ENCODE peak calls at places on chromosomes 4 and X, in ten cellular contexts. X, T, D, P, N, A, E, F, B and O are unnamed samples.

GRCh38 chr4:6134612-6135220 is 65.6 kb downstream of the JAKMIP1 start:
- DNase-seq in F (no peak), N (peak; percentile 11), B (peak; percentile 32), E (peak; percentile 74), D (peak; percentile 51), T (peak; percentile 3), P (peak; percentile 47), A (peak; percentile 75), X (no peak), O (no peak)

GRCh38 chr4:54400802-54401201 is 171.7 kb downstream of the PDGFRA start:
- DNase-seq in N (no peak), T (peak; percentile 92), E (no peak), D (no peak), F (peak; percentile 61), B (peak; percentile 84), P (no peak), A (no peak), X (no peak), O (no peak)

GRCh38 chr4:164204434-164204833 is 549.5 kb upstream of the SMIM31 start:
- DNase-seq in X (peak; percentile 33), D (peak; percentile 16), F (peak; percentile 13), N (peak; percentile 67), P (no peak), A (no peak), B (peak; percentile 92), E (no peak), T (peak; percentile 46), O (no peak)

GRCh38 chr4:176340871-176341685 is 21.3 kb downstream of the SPCS3 start:
- DNase-seq in D (no peak), B (peak; percentile 52), X (no peak), A (peak; percentile 36), P (peak; percentile 63), T (peak; percentile 72), N (peak; percentile 57), E (peak; percentile 66), F (peak; percentile 56), O (peak; percentile 46)

GRCh38 chr4:28146191-28146590 is 1285.5 kb downstream of the STIM2 start:
- DNase-seq in B (no peak), D (no peak), F (no peak), E (no peak), T (no peak), A (no peak), P (no peak), N (no peak), X (no peak), O (no peak)

GRCh38 chr4:141686146-141686775 is 49.9 kb downstream of the IL15 start:
- DNase-seq in N (no peak), E (no peak), X (peak; percentile 12), F (no peak), P (no peak), T (peak; percentile 78), D (peak; percentile 67), A (no peak), B (peak; percentile 78), O (no peak)

GRCh38 chr4:168908093-168908492 is 102.0 kb downstream of the CBR4 start:
- DNase-seq in T (peak; percentile 53), D (no peak), B (peak; percentile 45), X (no peak), N (no peak), F (no peak), A (no peak), E (no peak), P (no peak), O (no peak)

GRCh38 chr4:76850010-76850441 is 47.9 kb downstream of the SOWAHB start:
- DNase-seq in D (peak; percentile 51), T (peak; percentile 81), X (peak; percentile 50), F (peak; percentile 32), N (no peak), E (no peak), A (no peak), B (peak; percentile 97), P (no peak), O (no peak)

DNA sequence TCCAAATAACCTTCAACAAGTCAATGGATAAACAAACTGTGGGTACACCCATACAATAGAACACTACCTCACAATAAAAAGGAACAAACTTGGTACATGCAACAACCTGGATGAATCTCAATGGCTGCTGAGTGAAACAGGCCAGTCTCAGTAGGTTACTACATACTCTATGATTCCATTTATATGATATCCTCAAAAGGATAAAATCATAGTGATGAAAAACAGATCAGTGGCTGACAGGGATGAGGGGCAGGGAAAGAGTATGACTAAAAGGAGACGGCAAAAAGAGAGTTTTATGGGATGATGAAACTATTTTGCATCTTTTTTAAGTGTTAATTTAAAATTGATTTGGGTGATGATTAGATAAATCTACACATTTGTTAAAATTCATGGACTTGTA is 15.9 kb downstream of the KLHL8 start:
- DNase-seq in F (no peak), N (no peak), X (no peak), A (no peak), E (no peak), P (no peak), D (no peak), B (no peak), T (no peak), O (peak; percentile 27)
- H3K9me2 ChIP-seq in F (no peaks in the 10 kb centered on the region), N (no peaks in the 10 kb centered on the region), X (no peaks in the 10 kb centered on the region), A (no peaks in the 10 kb centered on the region), E (no peaks in the 10 kb centered on the region), P (no peaks in the 10 kb centered on the region), D (no peaks in the 10 kb centered on the region), B (no peaks in the 10 kb centered on the region), T (no peaks in the 10 kb centered on the region), O (no peaks in the 10 kb centered on the region)

GRCh38 chr4:121973791-121974190 is 21.9 kb upstream of the TRPC3 start:
- DNase-seq in A (no peak), P (no peak), D (no peak), X (no peak), N (no peak), T (no peak), F (no peak), B (no peak), E (no peak), O (no peak)

GRCh38 chr4:121980643-121981042 is 28.8 kb upstream of the TRPC3 start:
- DNase-seq in X (no peak), D (no peak), P (no peak), T (peak; percentile 16), E (no peak), F (no peak), N (no peak), A (no peak), B (no peak), O (no peak)

GRCh38 chr4:121977251-121978168 is 25.6 kb upstream of the TRPC3 start:
- DNase-seq in F (peak; percentile 31), X (peak; percentile 10), E (peak; percentile 77), A (peak; percentile 56), N (no peak), T (no peak), D (no peak), B (no peak), P (peak; percentile 70), O (no peak)

DNA sequence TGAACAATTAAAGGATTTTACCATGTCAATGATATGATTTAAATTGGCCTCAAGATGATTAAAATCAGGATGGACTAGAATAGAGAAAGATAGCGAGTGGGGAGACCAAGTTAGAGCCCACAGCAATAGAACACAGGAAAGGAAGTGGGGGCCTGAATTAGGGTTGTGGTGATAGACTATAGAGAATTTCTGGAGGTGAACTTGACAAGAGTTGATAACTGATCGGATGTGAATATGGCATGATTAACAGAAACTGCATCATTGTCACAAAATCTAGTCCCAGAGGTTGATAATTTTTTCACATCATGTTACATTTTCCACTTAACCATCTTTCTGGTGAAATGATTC is 26.3 kb upstream of the TRPC3 start:
- DNase-seq in F (no peak), T (no peak), E (no peak), P (no peak), N (no peak), B (no peak), A (no peak), D (no peak), X (no peak), O (no peak)
- H3K9me2 ChIP-seq in F (no peaks in the 10 kb centered on the region), T (no peaks in the 10 kb centered on the region), E (no peaks in the 10 kb centered on the region), P (no peaks in the 10 kb centered on the region), N (no peaks in the 10 kb centered on the region), B (no peaks in the 10 kb centered on the region), A (no peaks in the 10 kb centered on the region), D (no peaks in the 10 kb centered on the region), X (no peaks in the 10 kb centered on the region), O (no peaks in the 10 kb centered on the region)

GRCh38 chrX:94097852-94098251 is 423.8 kb downstream of the FAM133A start:
- DNase-seq in T (no peak), D (no peak), B (no peak), P (no peak), A (no peak), X (no peak), F (no peak), N (no peak), E (no peak), O (no peak)
- H3K9me2 ChIP-seq in T (no peaks in the 10 kb centered on the region), D (no peaks in the 10 kb centered on the region), B (no peaks in the 10 kb centered on the region), P (no peaks in the 10 kb centered on the region), A (no peaks in the 10 kb centered on the region), X (no peaks in the 10 kb centered on the region), F (no peaks in the 10 kb centered on the region), N (no peaks in the 10 kb centered on the region), E (no peaks in the 10 kb centered on the region), O (no peaks in the 10 kb centered on the region)

DNA sequence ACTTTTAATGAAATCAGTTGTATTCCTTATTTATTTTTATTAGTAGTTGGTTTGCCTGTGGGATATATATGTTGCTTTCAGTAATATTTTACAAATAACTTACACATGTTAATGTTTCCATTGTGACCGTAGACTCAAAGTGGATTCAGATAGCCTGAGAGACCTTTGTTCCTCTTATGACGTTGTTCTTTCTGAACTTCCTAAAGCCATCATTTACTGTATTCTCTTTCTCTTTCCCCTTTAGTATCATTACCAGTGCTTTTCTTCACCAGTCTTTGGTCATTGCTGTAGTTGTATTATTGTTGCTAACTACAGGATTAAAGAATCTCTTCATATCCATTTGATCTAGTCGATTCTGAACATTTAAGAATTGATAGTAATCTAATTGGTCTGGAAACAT is 4.3 kb downstream of the STIM2 start:
- DNase-seq in P (no peak), D (no peak), T (no peak), N (no peak), X (no peak), F (no peak), B (no peak), E (no peak), A (no peak), O (no peak)
- H3K9me2 ChIP-seq in P (no peaks in the 10 kb centered on the region), D (no peaks in the 10 kb centered on the region), T (no peaks in the 10 kb centered on the region), N (no peaks in the 10 kb centered on the region), X (no peaks in the 10 kb centered on the region), F (no peaks in the 10 kb centered on the region), B (no peaks in the 10 kb centered on the region), E (no peaks in the 10 kb centered on the region), A (no peaks in the 10 kb centered on the region), O (no peaks in the 10 kb centered on the region)

GRCh38 chr4:173834151-173834550 is 304.1 kb upstream of the HAND2 start:
- DNase-seq in X (no peak), T (peak; percentile 33), F (no peak), N (peak; percentile 11), A (no peak), B (peak; percentile 19), E (peak; percentile 44), D (peak; percentile 13), P (no peak), O (no peak)

GRCh38 chr4:173835863-173836262 is 305.8 kb upstream of the HAND2 start:
- DNase-seq in A (no peak), X (no peak), B (peak; percentile 23), P (no peak), F (peak; percentile 51), N (peak; percentile 42), E (no peak), T (peak; percentile 70), D (no peak), O (peak; percentile 44)

DNA sequence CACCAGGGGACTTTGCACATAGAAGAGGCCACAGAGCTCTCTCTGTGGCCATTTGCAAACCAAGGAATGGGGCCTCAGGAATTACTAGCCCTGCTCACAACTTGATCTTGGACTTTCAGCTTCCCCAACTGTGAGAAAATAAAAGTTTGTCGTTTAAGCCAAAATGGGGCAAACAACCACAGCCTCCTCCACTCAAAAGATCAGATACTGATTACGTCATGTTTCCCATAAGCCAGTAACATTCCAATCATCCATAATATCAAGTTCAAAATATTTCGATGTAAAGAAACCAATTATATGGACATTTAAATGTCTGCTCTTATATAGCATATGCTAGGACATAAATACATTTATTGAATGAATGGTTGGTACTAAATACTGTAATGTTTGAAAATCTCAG is 307.5 kb upstream of the HAND2 start:
- DNase-seq in D (no peak), P (no peak), T (no peak), X (no peak), F (no peak), A (no peak), N (no peak), B (no peak), E (no peak), O (no peak)
- H3K9me2 ChIP-seq in D (no peaks in the 10 kb centered on the region), P (no peaks in the 10 kb centered on the region), T (no peaks in the 10 kb centered on the region), X (no peaks in the 10 kb centered on the region), F (no peaks in the 10 kb centered on the region), A (no peaks in the 10 kb centered on the region), N (peaks cover 7% of the 10 kb centered on the region), B (no peaks in the 10 kb centered on the region), E (no peaks in the 10 kb centered on the region), O (peaks cover 4% of the 10 kb centered on the region)